ENCODE peak calls at places on chromosomes 4 and X, in ten cellular contexts. D is right atrium auricular region, W is lung, Z is fibroblast of the aortic adventitia, H is lower lobe of right lung, O is transverse colon, G is left lung, J is cardiac fibroblast, A is nephron progenitor cell, V is CD14-positive monocyte. B is an unnamed sample.

GRCh38 chrX:22534643-22535042 is 261.9 kb downstream of the CBLL2 start:
- DNase-seq in D (no peak), W (no peak), Z (peak; percentile 89), H (no peak), O (peak; percentile 10), G (no peak), J (peak; percentile 90), A (no peak), V (no peak), B (peak; percentile 79)

GRCh38 chr4:13097971-13098370 is 386.2 kb downstream of the RAB28 start:
- DNase-seq in D (no peak), W (no peak), Z (no peak), H (no peak), O (no peak), G (no peak), J (no peak), A (no peak), V (no peak), B (no peak)

GRCh38 chrX:40267334-40268118 is 169.8 kb upstream of the BCOR start:
- DNase-seq in D (no peak), W (no peak), Z (no peak), H (no peak), O (no peak), G (no peak), J (peak; percentile 9), A (no peak), V (no peak), B (no peak)

GRCh38 chr4:2363056-2363719 is 55.3 kb downstream of the ZFYVE28 start:
- DNase-seq in D (no peak), W (no peak), Z (peak; percentile 6), H (peak; percentile 47), O (no peak), G (no peak), J (no peak), A (no peak), V (no peak), B (peak; percentile 55)

GRCh38 chr4:18980516-18981233 is 959.1 kb upstream of the LCORL start:
- DNase-seq in D (no peak), W (no peak), Z (no peak), H (no peak), O (no peak), G (no peak), J (no peak), A (no peak), V (no peak), B (no peak)

GRCh38 chrX:10106801-10107200 is 50.0 kb upstream of the CLCN4 start:
- DNase-seq in D (no peak), W (no peak), Z (no peak), H (no peak), O (peak; percentile 46), G (no peak), J (no peak), A (no peak), V (no peak), B (no peak)

GRCh38 chr4:4981427-4981826 is 37.8 kb downstream of the CYTL1 start:
- DNase-seq in D (no peak), W (no peak), Z (peak; percentile 94), H (no peak), O (no peak), G (no peak), J (no peak), A (no peak), V (no peak), B (peak; percentile 89)

GRCh38 chr4:70613893-70614572 is 14.5 kb upstream of the ENAM start:
- DNase-seq in D (no peak), W (no peak), Z (peak; percentile 8), H (no peak), O (no peak), G (no peak), J (peak; percentile 33), A (no peak), V (no peak), B (peak; percentile 18)

GRCh38 chr4:179110356-179110755 is 1668.1 kb upstream of the AGA start:
- DNase-seq in D (no peak), W (no peak), Z (no peak), H (no peak), O (no peak), G (no peak), J (peak; percentile 14), A (no peak), V (no peak), B (no peak)

GRCh38 chr4:156503119-156503518 is 468.5 kb downstream of the PDGFC start:
- DNase-seq in D (no peak), W (no peak), Z (no peak), H (no peak), O (no peak), G (no peak), J (no peak), A (no peak), V (no peak), B (no peak)

GRCh38 chrX:149570668-149571067 is 16.6 kb downstream of the MAGEA9B start:
- DNase-seq in D (no peak), W (no peak), Z (peak; percentile 54), H (no peak), O (no peak), G (no peak), J (peak; percentile 65), A (no peak), V (no peak), B (peak; percentile 53)

GRCh38 chr4:110196206-110196870 is 2.1 kb downstream of the ELOVL6 start:
- DNase-seq in D (no peak), W (peak; percentile 53), Z (peak; percentile 28), H (peak; percentile 71), O (peak; percentile 60), G (peak; percentile 73), J (peak; percentile 41), A (peak; percentile 67), V (no peak), B (peak; percentile 28)

GRCh38 chr4:153365003-153365402 is 20.5 kb downstream of the MND1 start:
- DNase-seq in D (no peak), W (no peak), Z (no peak), H (peak; percentile 61), O (no peak), G (no peak), J (no peak), A (no peak), V (no peak), B (no peak)

GRCh38 chr4:139746430-139746829 is 80.8 kb downstream of the MGST2 start:
- DNase-seq in D (peak; percentile 18), W (no peak), Z (no peak), H (no peak), O (no peak), G (no peak), J (no peak), A (peak; percentile 49), V (no peak), B (no peak)

GRCh38 chr4:82469776-82470345 is 39.5 kb downstream of the ENOPH1 start:
- DNase-seq in D (no peak), W (no peak), Z (peak; percentile 54), H (no peak), O (no peak), G (no peak), J (peak; percentile 79), A (no peak), V (no peak), B (peak; percentile 54)

GRCh38 chrX:153726286-153727107 is 1.8 kb downstream of the ABCD1 start:
- DNase-seq in D (peak; percentile 69), W (peak; percentile 60), Z (peak; percentile 38), H (peak; percentile 83), O (peak; percentile 71), G (peak; percentile 80), J (peak; percentile 51), A (peak; percentile 59), V (peak; percentile 85), B (peak; percentile 25)

GRCh38 chrX:115940888-115941332 is 229.6 kb upstream of the AGTR2 start:
- DNase-seq in D (peak; percentile 76), W (peak; percentile 88), Z (peak; percentile 77), H (no peak), O (peak; percentile 85), G (peak; percentile 66), J (peak; percentile 12), A (no peak), V (no peak), B (peak; percentile 0)

GRCh38 chr4:158134257-158134656 is 38.6 kb downstream of the GASK1B start:
- DNase-seq in D (no peak), W (no peak), Z (no peak), H (no peak), O (no peak), G (no peak), J (no peak), A (no peak), V (no peak), B (no peak)

GRCh38 chr4:174210354-174210753 is 73.1 kb downstream of the FBXO8 start:
- DNase-seq in D (no peak), W (no peak), Z (no peak), H (no peak), O (no peak), G (no peak), J (no peak), A (no peak), V (no peak), B (no peak)

GRCh38 chr4:48906283-48907173 is at the start of gene OCIAD2:
- DNase-seq in D (no peak), W (peak; percentile 83), Z (no peak), H (peak; percentile 86), O (peak; percentile 86), G (peak; percentile 84), J (peak; percentile 43), A (peak; percentile 57), V (peak; percentile 48), B (peak; percentile 31)
- TF ChIP-seq CTCF in D (peak; percentile 41), W (no peak), Z (no peak), H (peak; percentile 19), O (no peak), G (no peak), J (no peak), A (no peak), V (peak; percentile 14), B (no peak)

GRCh38 chrX:18389968-18390367 is 35.4 kb upstream of the CDKL5 start:
- DNase-seq in D (no peak), W (no peak), Z (no peak), H (no peak), O (no peak), G (no peak), J (no peak), A (no peak), V (no peak), B (no peak)
- TF ChIP-seq CTCF in D (peak; percentile 11), W (no peak), Z (no peak), H (no peak), O (no peak), G (no peak), J (no peak), A (no peak), V (no peak), B (no peak)

GRCh38 chr4:134777626-134778025 is 576.0 kb upstream of the PABPC4L start:
- DNase-seq in D (no peak), W (no peak), Z (no peak), H (no peak), O (no peak), G (no peak), J (no peak), A (no peak), V (no peak), B (no peak)
- TF ChIP-seq CTCF in D (no peak), W (no peak), Z (no peak), H (peak; percentile 22), O (no peak), G (no peak), J (no peak), A (no peak), V (no peak), B (no peak)

DNA sequence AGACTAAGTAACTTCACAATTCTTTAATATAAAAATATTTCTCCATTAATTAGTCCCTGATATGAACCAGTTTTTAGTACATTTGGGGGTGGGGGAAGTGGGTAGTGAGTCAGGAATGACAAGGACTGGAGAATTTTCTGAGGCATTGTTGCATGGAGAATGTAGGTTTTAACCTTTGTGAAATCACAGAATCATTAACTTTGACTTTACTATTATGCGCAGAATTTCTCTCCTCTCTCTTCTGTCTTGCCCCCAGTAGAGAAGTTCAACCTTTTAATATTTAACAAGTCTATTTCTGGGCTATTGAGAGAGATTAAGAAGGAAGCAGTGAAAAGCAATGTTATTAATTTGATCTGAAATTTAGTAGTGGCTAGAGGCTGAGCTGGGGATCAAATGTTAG is 597.0 kb downstream of the PCDH18 start:
- DNase-seq in D (no peak), W (no peak), Z (no peak), H (no peak), O (no peak), G (no peak), J (peak; percentile 17), A (no peak), V (no peak), B (no peak)
- TF ChIP-seq CTCF in D (no peak), W (no peak), Z (no peak), H (no peak), O (no peak), G (no peak), J (no peak), A (no peak), V (no peak), B (no peak)

B was measured in AG10803.